ENCODE peak calls at places on chromosomes 2 and 18, in four cellular contexts. U is K562, D is WTC11, H is HepG2. K is an unnamed sample.

GRCh38 chr2:74025971-74026612 is 41.4 kb downstream of the TET3 start:
- DNase-seq in H (no peak), D (no peak), U (peak), K (no peak)

GRCh38 chr2:197210450-197210849 is 100.1 kb downstream of the ANKRD44 start:
- DNase-seq in H (no peak), U (peak), D (no peak), K (no peak)

GRCh38 chr2:119387381-119388129 is 20.8 kb downstream of the DBI start:
- DNase-seq in H (peak), U (peak), D (no peak), K (no peak)

GRCh38 chr2:207395535-207396251 is 134.1 kb upstream of the CREB1 start:
- DNase-seq in U (no peak), D (no peak), H (no peak), K (no peak)

GRCh38 chr2:222301296-222301997 is 2.6 kb upstream of the PAX3 start:
- DNase-seq in U (no peak), D (no peak), H (no peak), K (no peak)

GRCh38 chr18:58101291-58101706 is 57.3 kb downstream of the NEDD4L start:
- DNase-seq in D (no peak), H (no peak), U (no peak), K (no peak)

GRCh38 chr2:241811952-241812729 is 3.1 kb downstream of the NEU4 start:
- DNase-seq in D (no peak), H (no peak), U (no peak), K (no peak)

GRCh38 chr2:200809506-200810251 is 2.0 kb upstream of the BZW1 start:
- DNase-seq in D (no peak), H (no peak), U (no peak), K (no peak)

GRCh38 chr2:136858656-136859055 is 93.3 kb downstream of the THSD7B start:
- DNase-seq in D (no peak), U (no peak), H (no peak), K (no peak)

GRCh38 chr2:181268174-181268867 is 188.9 kb upstream of the ITGA4 start:
- DNase-seq in U (no peak), D (no peak), H (no peak), K (no peak)
- TF ChIP-seq ELF4 in U (no peak), D (no peak), H (no peak), K (no peak)

GRCh38 chr2:98902209-98903063 is 33.6 kb downstream of the CRACDL start:
- DNase-seq in D (no peak), H (no peak), U (no peak), K (no peak)
- TF ChIP-seq SP1 in D (no peak), H (no peak), U (no peak), K (no peak)

GRCh38 chr2:8669157-8669852 is 12.6 kb upstream of the ID2 start:
- DNase-seq in U (no peak), D (no peak), H (no peak), K (no peak)
- TF ChIP-seq ELF4 in U (no peak), D (no peak), H (no peak), K (no peak)

GRCh38 chr18:22639626-22640025 is 221.9 kb upstream of the CTAGE1 start:
- DNase-seq in H (no peak), U (no peak), D (no peak), K (no peak)

GRCh38 chr18:22641973-22642372 is 224.3 kb upstream of the CTAGE1 start:
- DNase-seq in D (no peak), H (no peak), U (no peak), K (no peak)

GRCh38 chr18:22640281-22640842 is 222.6 kb upstream of the CTAGE1 start:
- DNase-seq in U (no peak), D (no peak), H (no peak), K (no peak)

GRCh38 chr18:22639026-22639463 is 221.3 kb upstream of the CTAGE1 start:
- DNase-seq in H (no peak), U (no peak), D (no peak), K (no peak)

DNA sequence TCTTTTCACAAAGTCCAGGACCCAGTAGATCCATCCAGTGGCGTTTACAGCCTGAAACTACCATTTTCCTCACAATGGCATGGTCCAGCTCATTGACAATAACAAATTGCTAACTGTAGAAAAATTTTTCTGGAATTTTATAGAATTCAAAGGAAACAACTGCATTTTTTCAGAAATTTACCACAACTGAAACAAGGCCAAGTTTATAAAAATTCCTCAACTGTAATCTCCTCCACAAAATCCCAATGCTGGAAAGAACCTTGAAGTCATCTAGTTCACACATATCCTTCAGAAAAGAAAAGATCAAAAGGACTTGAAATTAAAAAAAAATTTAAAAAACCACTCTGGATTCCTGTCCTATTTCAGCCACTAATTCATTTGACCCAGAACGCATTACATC is 226.0 kb upstream of the CTAGE1 start:
- DNase-seq in U (no peak), H (no peak), D (no peak), K (no peak)
- TF ChIP-seq SP1 in U (no peak), H (no peak), D (no peak), K (no peak)

K was measured in HEK293T.